ENCODE peak calls at places on chromosomes 1 and 21, in nine cellular contexts. X, N, T, W, S, Y, D, Q and V are unnamed samples.
A peak's percentile ranks its signal among the peaks of the same experiment; 100 is the strongest.

GRCh38 chr1:231678021-231678432 is 51.4 kb downstream of the DISC1 start:
- DNase-seq in X (no peak), D (peak; percentile 67), T (no peak), N (no peak), Y (no peak), Q (no peak), W (no peak), S (no peak), V (no peak)

GRCh38 chr1:112515311-112516009 is 6.7 kb downstream of the WNT2B start:
- DNase-seq in N (no peak), Q (no peak), S (peak; percentile 77), T (no peak), Y (no peak), W (no peak), D (no peak), X (no peak), V (no peak)

GRCh38 chr1:111006556-111006955 is 42.8 kb upstream of the LRIF1 start:
- DNase-seq in Q (no peak), T (no peak), D (no peak), X (no peak), W (no peak), S (no peak), N (no peak), Y (no peak), V (no peak)

GRCh38 chr1:28855469-28855944 is 43.5 kb downstream of the OPRD1 start:
- DNase-seq in N (peak; percentile 83), X (no peak), T (no peak), Y (no peak), S (no peak), W (no peak), Q (peak; percentile 45), D (no peak), V (no peak)

GRCh38 chr1:56146449-56146848 is 432.9 kb downstream of the PLPP3 start:
- DNase-seq in W (no peak), D (no peak), Y (no peak), Q (no peak), S (peak; percentile 17), T (no peak), X (no peak), N (no peak), V (no peak)

GRCh38 chr21:46194374-46195334 is 10.4 kb upstream of the SPATC1L start:
- DNase-seq in Q (no peak), X (peak; percentile 59), S (no peak), T (no peak), N (no peak), W (no peak), D (no peak), Y (no peak), V (no peak)

GRCh38 chr1:116232989-116233514 is 121.9 kb downstream of the MAB21L3 start:
- DNase-seq in T (peak; percentile 28), X (no peak), Q (no peak), S (no peak), Y (no peak), N (no peak), W (no peak), D (no peak), V (no peak)

GRCh38 chr1:202987922-202988583 is 19.1 kb upstream of the TMEM183A start:
- DNase-seq in Y (no peak), S (no peak), Q (no peak), W (no peak), X (no peak), N (no peak), T (no peak), D (no peak), V (no peak)

GRCh38 chr1:150889650-150890416 is 2.9 kb downstream of the CTXND2 start:
- DNase-seq in W (no peak), Q (no peak), T (no peak), Y (no peak), D (no peak), N (no peak), S (no peak), X (no peak), V (no peak)

GRCh38 chr1:32716312-32717126 is 13.9 kb upstream of the SYNC start:
- DNase-seq in Y (no peak), X (peak; percentile 76), W (peak; percentile 74), Q (no peak), N (no peak), D (peak; percentile 60), S (peak; percentile 34), T (no peak), V (no peak)

GRCh38 chr1:84687703-84688460 is 2.4 kb downstream of the SSX2IP start:
- DNase-seq in X (no peak), S (no peak), W (no peak), D (no peak), Y (no peak), Q (no peak), N (no peak), T (no peak), V (no peak)

GRCh38 chr1:245858022-245858421 is 649.1 kb downstream of the SMYD3 start:
- DNase-seq in W (no peak), D (no peak), Y (no peak), Q (peak; percentile 30), N (peak; percentile 59), X (no peak), T (no peak), S (no peak), V (no peak)

GRCh38 chr1:16076003-16076870 is 2.8 kb upstream of the FAM131C start:
- DNase-seq in W (no peak), T (no peak), S (peak; percentile 92), D (peak; percentile 77), N (no peak), X (no peak), Q (no peak), Y (no peak), V (no peak)

GRCh38 chr1:174407705-174408104 is 40.1 kb upstream of the GPR52 start:
- DNase-seq in Q (no peak), X (no peak), W (no peak), D (no peak), Y (no peak), S (no peak), T (no peak), N (no peak), V (no peak)

GRCh38 chr1:68624233-68624632 is 127.4 kb upstream of the DEPDC1 start:
- DNase-seq in D (peak; percentile 2), X (no peak), Q (no peak), N (no peak), W (no peak), S (no peak), T (no peak), Y (no peak), V (no peak)

GRCh38 chr1:54869173-54869851 is 17.7 kb downstream of the DHCR24 start:
- DNase-seq in X (no peak), D (no peak), Y (no peak), S (no peak), N (no peak), W (no peak), Q (no peak), T (no peak), V (no peak)

GRCh38 chr1:117754061-117754969 is 148.5 kb downstream of the TENT5C start:
- DNase-seq in Y (peak; percentile 13), Q (peak; percentile 9), T (peak; percentile 64), W (peak; percentile 46), N (peak; percentile 48), S (peak; percentile 64), X (peak; percentile 78), D (peak; percentile 48), V (no peak)

GRCh38 chr1:31981976-31982375 is 31.7 kb upstream of the KHDRBS1 start:
- DNase-seq in Y (peak; percentile 9), T (no peak), X (no peak), S (no peak), W (no peak), N (no peak), D (no peak), Q (no peak), V (no peak)

GRCh38 chr1:61244114-61244513 is 161.8 kb downstream of the NFIA start:
- DNase-seq in X (no peak), Y (no peak), D (no peak), W (no peak), S (peak; percentile 8), N (peak; percentile 38), T (no peak), Q (no peak), V (no peak)

GRCh38 chr1:15579683-15580047 is 5.2 kb downstream of the AGMAT start:
- DNase-seq in Y (no peak), X (no peak), N (no peak), Q (no peak), S (no peak), T (no peak), W (no peak), D (no peak), V (no peak)

GRCh38 chr1:7531562-7532340 is 239.3 kb upstream of the VAMP3 start:
- DNase-seq in Y (no peak), N (no peak), Q (no peak), D (no peak), T (no peak), W (no peak), S (no peak), X (peak; percentile 39), V (no peak)

GRCh38 chr1:173005196-173005864 is 45.4 kb downstream of the TNFSF18 start:
- DNase-seq in D (no peak), T (no peak), W (no peak), N (no peak), Q (no peak), Y (no peak), S (no peak), X (no peak), V (no peak)

GRCh38 chr1:113452921-113453770 is 62.8 kb downstream of the MAGI3 start:
- DNase-seq in N (peak; percentile 10), Y (no peak), X (no peak), T (peak; percentile 45), W (no peak), D (peak; percentile 2), Q (no peak), S (peak; percentile 10), V (no peak)

GRCh38 chr1:17094664-17095063 is 24.6 kb downstream of the PADI2 start:
- DNase-seq in D (no peak), Y (no peak), T (no peak), W (no peak), S (no peak), N (no peak), Q (no peak), X (no peak), V (no peak)

GRCh38 chr1:105437847-105438246 is 1618.6 kb upstream of the PRMT6 start:
- DNase-seq in S (no peak), D (no peak), Y (no peak), T (no peak), W (peak; percentile 7), Q (no peak), N (no peak), X (no peak), V (no peak)

GRCh38 chr1:66351913-66352312 is 182.0 kb upstream of the SGIP1 start:
- DNase-seq in N (no peak), D (no peak), W (no peak), S (no peak), X (peak; percentile 72), Q (no peak), Y (no peak), T (no peak), V (no peak)

GRCh38 chr1:17765444-17766411 is 10.6 kb downstream of the ACTL8 start:
- DNase-seq in S (peak; percentile 86), T (no peak), W (no peak), N (no peak), X (no peak), Q (no peak), D (peak; percentile 64), Y (no peak), V (no peak)

GRCh38 chr1:175206687-175207086 is 14.1 kb upstream of the KIAA0040 start:
- DNase-seq in Q (no peak), N (no peak), X (no peak), S (no peak), Y (no peak), D (no peak), W (no peak), T (no peak), V (no peak)